ENCODE peak calls at places on chromosomes 12 and 14, in seven cellular contexts. Y is mucosa of gallbladder, W is AG10803, B is lower leg skin, O is fibroblast of lung, T is NCI-H187 treated with DMSO at 0.1 percent for 48 hours, Q is osteocyte. C is an unnamed sample.

GRCh38 chr14:38208825-38209562 is 1.3 kb downstream of the SSTR1 start:
- DNase-seq in W (peak; percentile 83), O (peak; percentile 60), Q (no peak), B (no peak), Y (peak; percentile 54), T (no peak), C (no peak)

GRCh38 chr14:21017528-21018245 is 7.2 kb downstream of the NDRG2 start:
- DNase-seq in T (no peak), W (no peak), O (no peak), Q (no peak), Y (no peak), B (peak; percentile 81), C (no peak)

GRCh38 chr12:116922194-116922897 is 11.6 kb downstream of the FBXW8 start:
- DNase-seq in B (no peak), O (no peak), T (no peak), Y (no peak), Q (no peak), W (no peak), C (no peak)

GRCh38 chr14:75941030-75941429 is 40.8 kb downstream of the TGFB3 start:
- DNase-seq in Q (no peak), T (no peak), O (peak; percentile 11), Y (no peak), W (peak; percentile 8), B (no peak), C (no peak)

GRCh38 chr14:87899228-87899627 is 93.8 kb downstream of the GALC start:
- DNase-seq in Y (no peak), O (no peak), T (no peak), Q (no peak), B (no peak), W (no peak), C (no peak)

GRCh38 chr12:56084958-56085543 is 5.1 kb downstream of the ERBB3 start:
- DNase-seq in T (no peak), Q (no peak), B (no peak), W (no peak), O (no peak), Y (no peak), C (no peak)

GRCh38 chr14:97027256-97027999 is 230.2 kb downstream of the VRK1 start:
- DNase-seq in Q (no peak), O (no peak), B (no peak), W (no peak), T (no peak), Y (no peak), C (no peak)

GRCh38 chr12:122871851-122872785 is 23.8 kb downstream of the VPS37B start:
- DNase-seq in Y (peak; percentile 86), O (peak; percentile 86), B (peak; percentile 91), Q (no peak), W (peak; percentile 87), T (peak; percentile 87), C (peak; percentile 77)

GRCh38 chr12:51959211-51959610 is 7.7 kb downstream of the ACVR1B start:
- DNase-seq in Q (no peak), Y (no peak), T (no peak), W (peak; percentile 62), O (no peak), B (peak; percentile 83), C (no peak)

GRCh38 chr12:76310110-76310509 is 38.1 kb downstream of the BBS10 start:
- DNase-seq in T (no peak), O (peak; percentile 73), B (no peak), W (peak; percentile 46), Q (no peak), Y (no peak), C (no peak)

GRCh38 chr12:49964849-49965624 is 3.4 kb downstream of the AQP5 start:
- DNase-seq in B (no peak), O (no peak), Y (no peak), W (no peak), Q (no peak), T (no peak), C (no peak)

GRCh38 chr14:79101388-79101787 is 931.2 kb downstream of the NRXN3 start:
- DNase-seq in Y (no peak), T (no peak), Q (no peak), B (no peak), O (no peak), W (no peak), C (no peak)

GRCh38 chr12:58656254-58657009 is 263.9 kb downstream of the LRIG3 start:
- DNase-seq in W (no peak), Y (no peak), Q (peak; percentile 66), B (no peak), T (no peak), O (no peak), C (no peak)

GRCh38 chr12:83434600-83434999 is 747.9 kb downstream of the TMTC2 start:
- DNase-seq in O (no peak), T (no peak), B (no peak), Q (no peak), Y (no peak), W (no peak), C (no peak)

GRCh38 chr12:115312901-115313300 is 628.9 kb upstream of the TBX3 start:
- DNase-seq in Q (no peak), O (no peak), B (no peak), Y (no peak), T (no peak), W (no peak), C (no peak)

GRCh38 chr14:91872517-91873470 is 5.5 kb upstream of the TC2N start:
- DNase-seq in T (no peak), O (peak; percentile 45), Y (peak; percentile 93), Q (no peak), W (peak; percentile 86), B (peak; percentile 97), C (no peak)

GRCh38 chr12:104285740-104286537 is 17.6 kb upstream of the EID3 start:
- DNase-seq in Y (peak; percentile 23), O (peak; percentile 66), W (no peak), T (peak; percentile 30), Q (no peak), B (no peak), C (no peak)

GRCh38 chr12:30631710-30632109 is 64.0 kb downstream of the IPO8 start:
- DNase-seq in T (no peak), W (no peak), Q (no peak), Y (no peak), O (no peak), B (no peak), C (no peak)

GRCh38 chr12:25364529-25365339 is 114.0 kb upstream of the KRAS start:
- DNase-seq in O (no peak), W (no peak), B (no peak), Q (no peak), Y (no peak), T (no peak), C (no peak)

GRCh38 chr12:107847430-107847829 is 72.9 kb downstream of the ASCL4 start:
- DNase-seq in Q (no peak), B (no peak), O (peak; percentile 6), T (no peak), W (no peak), Y (no peak), C (no peak)

GRCh38 chr12:75564398-75564797 is 53.0 kb upstream of the KRR1 start:
- DNase-seq in T (no peak), O (peak; percentile 74), W (peak; percentile 75), B (no peak), Y (no peak), Q (no peak), C (no peak)

GRCh38 chr12:31018106-31018890 is 55.4 kb upstream of the DDX11 start:
- DNase-seq in B (peak; percentile 53), Q (no peak), W (no peak), O (no peak), Y (no peak), T (no peak), C (no peak)

GRCh38 chr14:91029451-91030217 is 30.8 kb downstream of the RPS6KA5 start:
- DNase-seq in O (no peak), T (no peak), Y (no peak), B (no peak), W (no peak), Q (no peak), C (no peak)

GRCh38 chr12:119594772-119595445 is 1.3 kb downstream of the TMEM233 start:
- DNase-seq in W (no peak), Y (no peak), O (peak; percentile 44), T (no peak), Q (no peak), B (no peak), C (no peak)

GRCh38 chr12:77102691-77103090 is 37.3 kb upstream of the E2F7 start:
- DNase-seq in B (no peak), Q (no peak), Y (no peak), W (peak; percentile 63), T (no peak), O (peak; percentile 92), C (no peak)

GRCh38 chr12:66189476-66189823 is 436 bp downstream of the IRAK3 start:
- DNase-seq in W (no peak), B (peak; percentile 88), Y (no peak), O (no peak), T (no peak), Q (no peak), C (no peak)

GRCh38 chr12:109773384-109774011 is 59.7 kb downstream of the TRPV4 start:
- DNase-seq in Y (no peak), B (peak; percentile 82), T (no peak), Q (no peak), O (no peak), W (no peak), C (peak; percentile 55)

GRCh38 chr12:53985900-53986685 is 1.1 kb downstream of the HOXC10 start:
- DNase-seq in O (no peak), W (peak; percentile 81), B (no peak), Y (no peak), Q (no peak), T (no peak), C (no peak)

GRCh38 chr14:61642246-61642982 is 52.9 kb upstream of the HIF1A start:
- DNase-seq in Q (no peak), T (no peak), Y (no peak), O (peak; percentile 46), W (peak; percentile 86), B (no peak), C (no peak)

GRCh38 chr12:6970096-6970527 is 352 bp downstream of the PHB2 start:
- DNase-seq in W (no peak), B (peak; percentile 91), T (no peak), Q (no peak), O (no peak), Y (no peak), C (no peak)

GRCh38 chr12:105493091-105493615 is 162.7 kb downstream of the C12orf75 start:
- DNase-seq in O (peak; percentile 76), B (no peak), Y (no peak), T (no peak), Q (no peak), W (peak; percentile 68), C (no peak)